ENCODE peak calls at places on chromosome 1, in ten cellular contexts. G, T, H, U, S, D, K, B, P and Q are unnamed samples.

GRCh38 chr1:40001456-40001855 is 39.1 kb upstream of the CAP1 start:
- DNase-seq in P (no peak), T (no peak), S (no peak), D (no peak), G (no peak), H (no peak), U (no peak), B (no peak), K (no peak), Q (no peak)

GRCh38 chr1:33256335-33256700 is at the start of gene ZNF362:
- DNase-seq in S (peak; percentile 77), H (peak; percentile 83), P (no peak), U (peak; percentile 62), K (no peak), D (no peak), T (peak; percentile 47), G (peak; percentile 48), B (peak; percentile 82), Q (no peak)

GRCh38 chr1:115807723-115808122 is 33.2 kb downstream of the NHLH2 start:
- DNase-seq in G (peak; percentile 61), S (peak; percentile 55), D (peak; percentile 51), P (peak; percentile 46), H (no peak), T (peak; percentile 71), B (peak; percentile 41), U (peak; percentile 79), K (no peak), Q (peak; percentile 56)

GRCh38 chr1:93694833-93695232 is 13.2 kb upstream of the BCAR3 start:
- DNase-seq in T (peak; percentile 82), B (no peak), D (no peak), H (no peak), K (no peak), P (no peak), S (no peak), U (no peak), G (peak; percentile 58), Q (no peak)

GRCh38 chr1:117659565-117660264 is 53.9 kb downstream of the TENT5C start:
- DNase-seq in T (no peak), G (no peak), U (no peak), B (no peak), H (no peak), S (no peak), P (no peak), K (no peak), D (no peak), Q (no peak)

GRCh38 chr1:85681087-85681486 is 27.1 kb downstream of the ZNHIT6 start:
- DNase-seq in P (peak; percentile 5), D (no peak), T (peak; percentile 61), K (no peak), G (no peak), B (no peak), S (no peak), H (no peak), U (no peak), Q (peak; percentile 11)

GRCh38 chr1:36740446-36740845 is 257.7 kb upstream of the CSF3R start:
- DNase-seq in G (no peak), U (no peak), H (no peak), D (no peak), S (no peak), T (no peak), P (no peak), K (no peak), B (no peak), Q (no peak)

GRCh38 chr1:116853680-116854191 is 56.0 kb upstream of the PTGFRN start:
- DNase-seq in U (peak; percentile 80), H (no peak), B (no peak), P (no peak), K (no peak), D (peak; percentile 28), T (peak; percentile 83), G (peak; percentile 67), S (no peak), Q (no peak)

GRCh38 chr1:6960291-6960758 is 175.1 kb downstream of the CAMTA1 start:
- DNase-seq in D (peak; percentile 58), S (no peak), T (no peak), U (peak; percentile 48), P (peak; percentile 18), K (no peak), H (no peak), B (no peak), G (no peak), Q (peak; percentile 70)

GRCh38 chr1:21702780-21703179 is 33.6 kb upstream of the RAP1GAP start:
- DNase-seq in H (no peak), T (no peak), U (peak; percentile 20), B (no peak), K (no peak), D (no peak), G (no peak), S (no peak), P (no peak), Q (no peak)

GRCh38 chr1:69128204-69128603 is 439.5 kb upstream of the LRRC7 start:
- DNase-seq in S (no peak), U (no peak), G (no peak), P (no peak), H (no peak), D (no peak), K (no peak), B (no peak), T (no peak), Q (no peak)
- TF ChIP-seq CTCF in S (no peak), U (no peak), G (no peak), P (no peak), H (no peak), D (no peak), K (no peak), B (no peak), T (no peak), Q (no peak)

GRCh38 chr1:153292185-153292584 is 20.6 kb downstream of the PGLYRP3 start:
- DNase-seq in K (no peak), S (no peak), G (no peak), H (no peak), T (no peak), P (no peak), U (no peak), B (no peak), D (no peak), Q (no peak)

GRCh38 chr1:153293480-153293775 is 19.3 kb downstream of the PGLYRP3 start:
- DNase-seq in U (no peak), B (no peak), P (no peak), D (no peak), S (no peak), H (no peak), G (no peak), K (no peak), T (peak; percentile 90), Q (no peak)

GRCh38 chr1:153292740-153293479 is 19.8 kb downstream of the PGLYRP3 start:
- DNase-seq in K (no peak), H (no peak), P (no peak), U (no peak), B (no peak), T (no peak), G (peak; percentile 56), D (no peak), S (no peak), Q (no peak)

GRCh38 chr1:153291514-153291913 is 21.2 kb downstream of the PGLYRP3 start:
- DNase-seq in K (no peak), G (no peak), T (no peak), B (peak; percentile 62), S (no peak), D (no peak), H (no peak), U (no peak), P (no peak), Q (no peak)

DNA sequence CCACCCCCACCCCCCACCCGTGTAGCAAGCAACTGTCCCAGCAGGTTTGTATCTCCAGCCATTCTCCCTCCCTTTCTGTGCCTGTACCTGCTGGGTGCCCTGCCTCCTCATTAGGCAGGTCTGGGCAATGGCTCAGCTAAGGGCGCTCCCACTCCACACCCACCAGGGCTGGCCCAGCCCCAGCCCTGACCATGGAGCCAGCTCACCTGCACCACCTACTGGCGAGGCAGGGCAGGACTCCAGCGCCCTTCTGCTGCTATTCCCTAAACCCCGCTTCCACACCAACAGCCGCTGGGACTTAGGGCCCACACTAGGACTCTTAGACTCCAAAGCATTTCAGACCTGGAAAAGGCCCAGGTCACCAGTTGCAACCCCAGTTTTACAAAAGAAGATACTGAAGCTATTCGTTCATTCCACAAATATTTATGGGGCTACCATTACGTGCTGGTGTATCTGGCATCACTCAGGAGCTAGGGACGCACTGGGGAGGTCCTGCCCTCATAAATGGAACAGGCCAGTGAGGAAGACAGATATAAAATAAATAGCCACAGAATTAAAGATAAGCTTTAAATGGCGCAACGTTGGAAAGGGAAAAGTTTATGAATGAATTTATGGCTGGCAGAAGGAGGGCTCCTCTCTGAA is 24.0 kb downstream of the PGLYRP3 start:
- DNase-seq in B (peak; percentile 66), S (no peak), H (no peak), K (no peak), T (peak; percentile 83), G (peak; percentile 69), U (no peak), D (peak; percentile 50), P (no peak), Q (no peak)
- TF ChIP-seq CTCF in B (peak; percentile 70), S (peak; percentile 15), H (peak; percentile 34), K (peak; percentile 63), T (peak; percentile 75), G (peak; percentile 85), U (peak; percentile 57), D (peak; percentile 48), P (peak; percentile 57), Q (peak; percentile 25)

DNA sequence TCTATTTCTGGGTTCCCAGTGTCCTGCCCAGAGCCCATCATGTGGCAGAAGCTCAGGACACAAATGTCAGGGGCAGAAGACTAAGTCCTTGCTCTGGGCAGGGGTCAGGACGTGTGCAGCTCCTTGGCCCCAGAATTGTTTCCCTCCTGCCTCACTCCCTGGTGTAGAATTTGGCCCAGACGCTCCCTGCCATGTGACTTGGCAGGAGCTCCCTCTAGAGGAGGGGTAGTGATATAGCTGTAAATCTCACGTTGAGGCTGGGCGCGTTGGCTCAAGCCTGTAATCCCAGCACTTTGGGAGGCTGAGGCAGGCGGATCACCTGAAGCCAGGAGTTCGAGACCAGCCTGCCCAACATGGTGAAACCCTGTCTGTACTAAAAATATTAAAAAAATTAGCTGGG is 91.2 kb downstream of the UBIAD1 start:
- DNase-seq in P (no peak), K (no peak), G (no peak), T (no peak), H (no peak), D (no peak), S (no peak), U (no peak), B (peak; percentile 49), Q (no peak)
- TF ChIP-seq CTCF in P (no peak), K (peak; percentile 26), G (peak; percentile 71), T (peak; percentile 32), H (peak; percentile 35), D (peak; percentile 23), S (peak; percentile 36), U (no peak), B (peak; percentile 46), Q (no peak)

GRCh38 chr1:69863704-69864103 is 296.0 kb downstream of the LRRC7 start:
- DNase-seq in H (no peak), G (no peak), T (no peak), B (no peak), S (no peak), K (no peak), D (no peak), U (no peak), P (no peak), Q (no peak)

GRCh38 chr1:69862906-69863305 is 295.2 kb downstream of the LRRC7 start:
- DNase-seq in P (no peak), H (no peak), B (no peak), S (no peak), G (no peak), U (no peak), D (no peak), T (no peak), K (no peak), Q (no peak)

GRCh38 chr1:69861641-69862040 is 293.9 kb downstream of the LRRC7 start:
- DNase-seq in U (no peak), G (no peak), K (no peak), B (no peak), T (no peak), S (no peak), P (no peak), D (no peak), H (no peak), Q (no peak)

GRCh38 chr1:69858534-69858933 is 290.8 kb downstream of the LRRC7 start:
- DNase-seq in H (no peak), S (no peak), U (no peak), G (no peak), B (no peak), T (no peak), K (no peak), D (no peak), P (no peak), Q (no peak)
- TF ChIP-seq CTCF in H (no peak), S (no peak), U (no peak), G (no peak), B (no peak), T (no peak), K (no peak), D (no peak), P (no peak), Q (no peak)